ENCODE peak calls at places on chromosome 18, in five cellular contexts. X is iris pigment epithelial cell; M is central memory CD8-positive, alpha-beta T cell; O is kidney; S is ELR. F is an unnamed sample.

GRCh38 chr18:11657554-11657953 is 31.5 kb upstream of the GNAL start:
- DNase-seq in S (no peak), O (no peak), M (no peak), X (no peak), F (no peak)

GRCh38 chr18:27845897-27846296 is 331.0 kb downstream of the CDH2 start:
- DNase-seq in O (no peak), M (no peak), X (peak), S (peak), F (no peak)

GRCh38 chr18:46469186-46469915 is 187.7 kb downstream of the LOXHD1 start:
- DNase-seq in X (no peak), M (no peak), S (no peak), O (no peak), F (no peak)

GRCh38 chr18:53790817-53791216 is 433.7 kb downstream of the MBD2 start:
- DNase-seq in S (no peak), O (no peak), X (peak), M (no peak), F (no peak)

GRCh38 chr18:77131100-77131651 is 1.4 kb downstream of the MBP start:
- DNase-seq in S (no peak), X (peak), O (no peak), M (peak), F (no peak)

GRCh38 chr18:50203801-50204604 is 9.1 kb upstream of the MYO5B start:
- DNase-seq in M (no peak), O (no peak), S (peak), X (peak), F (no peak)

GRCh38 chr18:61199131-61199903 is 133.9 kb upstream of the CDH20 start:
- DNase-seq in M (no peak), O (no peak), S (no peak), X (peak), F (no peak)

GRCh38 chr18:11042247-11042646 is 107.1 kb downstream of the PIEZO2 start:
- DNase-seq in S (peak), X (peak), O (peak), M (no peak), F (no peak)

GRCh38 chr18:9827856-9828793 is 57.6 kb upstream of the TXNDC2 start:
- DNase-seq in O (no peak), X (peak), S (peak), M (no peak), F (no peak)

GRCh38 chr18:69402219-69402989 is 1.7 kb downstream of the DOK6 start:
- DNase-seq in X (no peak), O (no peak), M (no peak), S (no peak), F (no peak)

GRCh38 chr18:63505566-63506335 is 29.0 kb downstream of the SERPINB5 start:
- DNase-seq in O (no peak), M (no peak), S (peak), X (peak), F (no peak)

GRCh38 chr18:12422936-12423335 is 15.2 kb downstream of the PRELID3A start:
- DNase-seq in O (no peak), S (no peak), X (no peak), M (no peak), F (no peak)

GRCh38 chr18:50051288-50051687 is 143.7 kb downstream of the MYO5B start:
- DNase-seq in S (peak), O (no peak), M (no peak), X (peak), F (no peak)

F was measured in natural killer cell.